ENCODE peak calls at places on chromosomes 5 and 9, in six cellular contexts. T is CD8-positive, alpha-beta memory T cell; S is psoas muscle; B is GM13977; F is kidney tubule cell; Y is NCI-H1092. N is an unnamed sample.
A peak's percentile ranks its signal among the peaks of the same experiment; 100 is the strongest.

GRCh38 chr5:113394658-113395057 is 40.1 kb downstream of the TSSK1B start:
- DNase-seq in T (no peak), S (no peak), B (no peak), F (no peak), Y (no peak), N (no peak)

GRCh38 chr9:29214162-29214520 is 1640.9 kb upstream of the C9orf72 start:
- DNase-seq in T (no peak), S (peak; percentile 8), B (no peak), F (peak; percentile 74), Y (peak; percentile 54), N (peak; percentile 13)

GRCh38 chr9:6609499-6610016 is 36.0 kb downstream of the GLDC start:
- DNase-seq in T (no peak), S (no peak), B (no peak), F (no peak), Y (no peak), N (no peak)

GRCh38 chr5:172943283-172943841 is 15.9 kb upstream of the RPL26L1 start:
- DNase-seq in T (no peak), S (no peak), B (no peak), F (peak; percentile 67), Y (no peak), N (no peak)

GRCh38 chr5:134571703-134572405 is 46.4 kb downstream of the JADE2 start:
- DNase-seq in T (no peak), S (no peak), B (no peak), F (no peak), Y (no peak), N (no peak)

GRCh38 chr9:6955251-6955921 is 197.6 kb downstream of the KDM4C start:
- DNase-seq in T (no peak), S (no peak), B (peak; percentile 25), F (no peak), Y (peak; percentile 43), N (peak; percentile 28)

GRCh38 chr9:104868687-104869404 is 59.1 kb downstream of the ABCA1 start:
- DNase-seq in T (no peak), S (peak; percentile 86), B (peak; percentile 83), F (peak; percentile 56), Y (no peak), N (peak; percentile 80)

GRCh38 chr9:100084734-100085133 is 14.1 kb downstream of the ERP44 start:
- DNase-seq in T (peak; percentile 23), S (no peak), B (peak; percentile 59), F (no peak), Y (no peak), N (peak; percentile 49)

GRCh38 chr9:37486616-37487544 is 1.1 kb downstream of the POLR1E start:
- DNase-seq in T (no peak), S (no peak), B (no peak), F (peak; percentile 67), Y (no peak), N (no peak)

GRCh38 chr9:104872959-104873850 is 54.8 kb downstream of the ABCA1 start:
- DNase-seq in T (no peak), S (peak; percentile 58), B (no peak), F (peak; percentile 92), Y (no peak), N (no peak)

GRCh38 chr5:380701-381309 is 59.3 kb downstream of the AHRR start:
- DNase-seq in T (no peak), S (no peak), B (no peak), F (no peak), Y (no peak), N (no peak)

GRCh38 chr5:151740958-151741373 is 17.5 kb downstream of the ATOX1 start:
- DNase-seq in T (no peak), S (no peak), B (no peak), F (peak; percentile 81), Y (no peak), N (no peak)

GRCh38 chr9:136726631-136727191 is 14.3 kb downstream of the DIPK1B start:
- DNase-seq in T (no peak), S (no peak), B (peak; percentile 87), F (peak; percentile 66), Y (no peak), N (peak; percentile 81)

GRCh38 chr5:159310492-159310891 is 19.8 kb downstream of the IL12B start:
- DNase-seq in T (no peak), S (no peak), B (no peak), F (peak; percentile 57), Y (no peak), N (no peak)

GRCh38 chr5:141479776-141480175 is 4.0 kb downstream of the PCDHGC3 start:
- DNase-seq in T (no peak), S (no peak), B (no peak), F (no peak), Y (no peak), N (no peak)

GRCh38 chr5:149831492-149831891 is 101.4 kb downstream of the PPARGC1B start:
- DNase-seq in T (no peak), S (no peak), B (peak; percentile 85), F (peak; percentile 77), Y (no peak), N (peak; percentile 86)

GRCh38 chr5:139788294-139788875 is 7.2 kb upstream of the PSD2 start:
- DNase-seq in T (no peak), S (peak; percentile 79), B (no peak), F (no peak), Y (no peak), N (no peak)

GRCh38 chr5:57735754-57736153 is 253.1 kb upstream of the ACTBL2 start:
- DNase-seq in T (no peak), S (no peak), B (no peak), F (peak; percentile 96), Y (no peak), N (no peak)

GRCh38 chr9:127176631-127177030 is 54.2 kb upstream of the ANGPTL2 start:
- DNase-seq in T (no peak), S (no peak), B (no peak), F (no peak), Y (no peak), N (no peak)

GRCh38 chr5:142179776-142180387 is 71.3 kb downstream of the NDFIP1 start:
- DNase-seq in T (no peak), S (no peak), B (no peak), F (no peak), Y (no peak), N (no peak)

GRCh38 chr5:121725450-121725849 is 126.2 kb upstream of the FTMT start:
- DNase-seq in T (no peak), S (no peak), B (no peak), F (no peak), Y (no peak), N (no peak)

GRCh38 chr9:127520941-127521918 is 69.9 kb downstream of the LRSAM1 start:
- DNase-seq in T (no peak), S (no peak), B (no peak), F (peak; percentile 79), Y (no peak), N (no peak)

GRCh38 chr9:72326643-72327042 is 38.4 kb downstream of the ZFAND5 start:
- DNase-seq in T (no peak), S (no peak), B (no peak), F (no peak), Y (no peak), N (no peak)

GRCh38 chr5:110572709-110573108 is 153.8 kb downstream of the TMEM232 start:
- DNase-seq in T (no peak), S (no peak), B (no peak), F (no peak), Y (no peak), N (no peak)

GRCh38 chr9:100052375-100052774 is 46.4 kb downstream of the ERP44 start:
- DNase-seq in T (no peak), S (no peak), B (no peak), F (no peak), Y (no peak), N (no peak)

GRCh38 chr9:81989700-81990099 is 1.1 kb downstream of the SPATA31D1 start:
- DNase-seq in T (no peak), S (no peak), B (no peak), F (no peak), Y (no peak), N (no peak)

GRCh38 chr5:10227396-10227795 is 22.3 kb downstream of the ATPSCKMT start:
- DNase-seq in T (no peak), S (no peak), B (no peak), F (no peak), Y (no peak), N (no peak)

GRCh38 chr9:127586537-127586936 is 25.5 kb upstream of the STXBP1 start:
- DNase-seq in T (peak; percentile 48), S (peak; percentile 85), B (peak; percentile 65), F (peak; percentile 76), Y (peak; percentile 75), N (peak; percentile 81)

GRCh38 chr5:123125953-123126352 is 36.9 kb downstream of the PRDM6 start:
- DNase-seq in T (no peak), S (no peak), B (no peak), F (peak; percentile 69), Y (no peak), N (no peak)

GRCh38 chr5:180600554-180601041 is 9.3 kb upstream of the SCGB3A1 start:
- DNase-seq in T (no peak), S (peak; percentile 15), B (peak; percentile 23), F (no peak), Y (no peak), N (peak; percentile 22)

GRCh38 chr9:13351768-13352386 is 72.4 kb upstream of the MPDZ start:
- DNase-seq in T (no peak), S (no peak), B (peak; percentile 7), F (peak; percentile 47), Y (peak; percentile 51), N (no peak)

GRCh38 chr9:126491256-126491879 is 122.4 kb upstream of the LMX1B start:
- DNase-seq in T (peak; percentile 54), S (no peak), B (peak; percentile 78), F (peak; percentile 66), Y (peak; percentile 40), N (peak; percentile 77)

GRCh38 chr5:77644443-77645157 is 6.1 kb upstream of the OTP start:
- DNase-seq in T (no peak), S (no peak), B (peak; percentile 57), F (no peak), Y (no peak), N (peak; percentile 41)

GRCh38 chr9:91837982-91838731 is 111.9 kb downstream of the ROR2 start:
- DNase-seq in T (no peak), S (no peak), B (no peak), F (peak; percentile 76), Y (peak; percentile 89), N (no peak)

GRCh38 chr5:67221487-67222242 is 25.1 kb upstream of the CD180 start:
- DNase-seq in T (peak; percentile 64), S (no peak), B (peak; percentile 34), F (no peak), Y (no peak), N (peak; percentile 41)

N was measured in GM13976.